ENCODE peak calls at places on chromosomes 3 and 15, in seven cellular contexts. D is fibroblast of lung, S is HL-60, U is PC-3, J is adrenal gland, A is uterus, F is astrocyte. G is an unnamed sample.
A peak's percentile ranks its signal among the peaks of the same experiment; 100 is the strongest.

GRCh38 chr3:59818033-59818936 is 768.5 kb upstream of the CFAP20DC start:
- DNase-seq in F (peak; percentile 98), U (peak; percentile 96), A (peak; percentile 73), J (peak; percentile 69), S (peak; percentile 23), D (peak; percentile 93), G (peak; percentile 30)

GRCh38 chr3:34837848-34838741 is 801.2 kb upstream of the ARPP21 start:
- DNase-seq in U (no peak), A (no peak), D (no peak), S (no peak), F (peak; percentile 6), J (no peak), G (no peak)

GRCh38 chr3:123884258-123884831 is at the start of gene MYLK:
- DNase-seq in A (peak; percentile 72), J (peak; percentile 85), S (peak; percentile 10), F (peak; percentile 96), U (peak; percentile 85), D (peak; percentile 93), G (peak; percentile 83)

GRCh38 chr3:99909714-99910508 is 92.2 kb downstream of the CMSS1 start:
- DNase-seq in U (peak; percentile 98), A (no peak), D (peak; percentile 61), S (no peak), J (no peak), F (peak; percentile 89), G (no peak)

GRCh38 chr3:185896565-185896964 is 41.2 kb downstream of the TRA2B start:
- DNase-seq in J (no peak), F (no peak), S (no peak), A (no peak), U (no peak), D (no peak), G (no peak)

GRCh38 chr3:67000006-67000405 is 1.9 kb downstream of the KBTBD8 start:
- DNase-seq in D (peak; percentile 37), A (no peak), F (peak; percentile 51), U (peak; percentile 20), S (peak; percentile 29), J (no peak), G (no peak)

GRCh38 chr3:178289544-178290160 is 246.6 kb upstream of the KCNMB2 start:
- DNase-seq in F (no peak), S (peak; percentile 2), A (peak; percentile 43), D (peak; percentile 92), U (no peak), J (no peak), G (no peak)

GRCh38 chr3:185950720-185951119 is 12.9 kb upstream of the TRA2B start:
- DNase-seq in F (no peak), S (no peak), A (no peak), D (no peak), J (no peak), U (peak; percentile 59), G (no peak)

GRCh38 chr15:87874896-87875661 is 381.5 kb downstream of the NTRK3 start:
- DNase-seq in U (no peak), S (no peak), J (no peak), A (no peak), F (peak; percentile 72), D (peak; percentile 35), G (peak; percentile 18)

GRCh38 chr15:62697636-62698035 is 344.9 kb upstream of the TPM1 start:
- DNase-seq in S (no peak), J (no peak), U (no peak), D (no peak), A (no peak), F (no peak), G (no peak)

GRCh38 chr15:58549013-58549779 is 117.4 kb downstream of the LIPC start:
- DNase-seq in A (no peak), S (no peak), U (no peak), F (no peak), J (no peak), D (peak; percentile 47), G (no peak)

GRCh38 chr15:68418611-68419161 is 13.3 kb downstream of the ITGA11 start:
- DNase-seq in A (peak; percentile 60), F (peak; percentile 73), J (no peak), U (no peak), S (no peak), D (peak; percentile 90), G (peak; percentile 9)

GRCh38 chr3:98734737-98735136 is 28.4 kb upstream of the ST3GAL6 start:
- DNase-seq in U (peak; percentile 15), F (peak; percentile 54), S (no peak), J (no peak), D (no peak), A (no peak), G (no peak)

GRCh38 chr3:36305929-36306520 is 74.3 kb upstream of the STAC start:
- DNase-seq in J (no peak), U (peak; percentile 74), D (no peak), A (no peak), F (peak; percentile 19), S (no peak), G (no peak)

GRCh38 chr15:29466292-29466691 is 196.7 kb upstream of the NSMCE3 start:
- DNase-seq in S (no peak), D (no peak), A (no peak), U (no peak), J (no peak), F (no peak), G (no peak)

GRCh38 chr3:125398952-125399351 is 23.8 kb upstream of the ZNF148 start:
- DNase-seq in A (no peak), D (no peak), U (peak; percentile 20), F (no peak), S (no peak), J (no peak), G (no peak)

GRCh38 chr15:85890620-85890980 is 95.9 kb upstream of the KLHL25 start:
- DNase-seq in S (no peak), J (no peak), A (no peak), D (no peak), U (no peak), F (no peak), G (no peak)

GRCh38 chr15:40894689-40895308 is 549 bp downstream of the VPS18 start:
- DNase-seq in U (peak; percentile 81), D (peak; percentile 68), A (peak; percentile 48), J (peak; percentile 81), S (peak; percentile 86), F (peak; percentile 69), G (peak; percentile 44)

GRCh38 chr3:25854635-25855034 is 64.7 kb downstream of the OXSM start:
- DNase-seq in D (peak; percentile 29), F (peak; percentile 76), A (no peak), J (no peak), U (peak; percentile 88), S (no peak), G (no peak)

GRCh38 chr15:71746719-71747118 is 63.6 kb upstream of the NR2E3 start:
- DNase-seq in D (no peak), A (no peak), F (no peak), U (peak; percentile 96), S (no peak), J (no peak), G (no peak)

GRCh38 chr3:48770187-48770502 is 53.1 kb upstream of the IP6K2 start:
- DNase-seq in D (no peak), S (no peak), F (no peak), A (no peak), J (no peak), U (no peak), G (no peak)

GRCh38 chr3:67109651-67110204 is 111.6 kb downstream of the KBTBD8 start:
- DNase-seq in A (no peak), U (peak; percentile 61), S (no peak), J (no peak), D (peak; percentile 85), F (peak; percentile 49), G (no peak)

GRCh38 chr15:101368086-101368780 is 73.2 kb upstream of the SNRPA1 start:
- DNase-seq in S (no peak), F (no peak), D (no peak), A (no peak), U (no peak), J (peak; percentile 39), G (no peak)

GRCh38 chr15:42737529-42738328 is 801 bp upstream of the CDAN1 start:
- DNase-seq in D (no peak), S (no peak), A (no peak), U (peak; percentile 79), F (no peak), J (no peak), G (no peak)

GRCh38 chr3:43259626-43260025 is 26.7 kb upstream of the SNRK start:
- DNase-seq in S (no peak), F (no peak), U (peak; percentile 62), A (no peak), J (no peak), D (no peak), G (no peak)

GRCh38 chr15:70593795-70594194 is 169.6 kb downstream of the UACA start:
- DNase-seq in U (no peak), S (no peak), J (no peak), A (no peak), F (no peak), D (no peak), G (no peak)
- H3K27ac ChIP-seq in U (no peak overlapping the region), S (no peak overlapping the region), J (no peak overlapping the region), A (no peak overlapping the region), F (no peak overlapping the region), D (no peak overlapping the region), G (no peak overlapping the region)

DNA sequence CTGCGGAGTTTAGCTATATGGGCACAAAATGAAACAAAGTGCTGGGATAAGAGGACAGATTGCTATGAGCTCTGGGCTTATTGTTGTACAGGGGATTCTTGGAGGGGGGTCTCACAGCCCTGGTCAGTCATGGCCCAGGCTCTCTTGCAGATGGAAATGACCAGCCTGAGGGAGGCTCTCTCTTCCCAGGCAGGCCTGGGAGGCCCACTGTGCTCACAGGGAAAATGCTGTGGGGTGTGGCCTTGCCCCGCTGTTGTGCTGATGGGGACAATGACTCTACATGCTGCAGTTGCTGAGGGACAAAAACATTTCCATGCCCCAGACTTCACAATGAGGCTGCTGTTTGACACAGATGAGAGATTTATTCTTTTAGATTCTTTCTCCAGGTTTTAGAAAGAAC is 202.2 kb downstream of the KLF13 start:
- DNase-seq in S (no peak), J (no peak), D (no peak), F (no peak), A (no peak), U (no peak), G (no peak)
- H3K4me3 ChIP-seq in S (no peak overlapping the region), J (no peak overlapping the region), D (no peak overlapping the region), F (no peak overlapping the region), A (no peak overlapping the region), U (no peak overlapping the region), G (no peak overlapping the region)

GRCh38 chr3:189853906-189854305 is 222.7 kb downstream of the TP63 start:
- DNase-seq in A (no peak), D (no peak), J (no peak), S (no peak), F (no peak), U (no peak), G (no peak)
- TF ChIP-seq CTCF in A (no peak), D (no peak), J (no peak), S (no peak), F (no peak), U (no peak), G (no peak)

GRCh38 chr3:20039082-20039764 is 1.0 kb upstream of the KAT2B start:
- DNase-seq in S (no peak), J (no peak), F (no peak), A (no peak), U (peak; percentile 20), D (no peak), G (no peak)

GRCh38 chr3:20037255-20037996 is 2.8 kb upstream of the KAT2B start:
- DNase-seq in S (no peak), J (no peak), A (no peak), F (no peak), D (no peak), U (peak; percentile 25), G (no peak)

GRCh38 chr3:20040476-20041196 is 390 bp downstream of the KAT2B start:
- DNase-seq in S (peak; percentile 86), U (peak; percentile 59), F (peak; percentile 63), D (peak; percentile 80), J (peak; percentile 73), A (peak; percentile 79), G (peak; percentile 81)

GRCh38 chr3:20039765-20040475 is at the start of gene KAT2B:
- DNase-seq in J (peak; percentile 80), S (peak; percentile 82), U (peak; percentile 74), F (peak; percentile 35), D (peak; percentile 59), A (peak; percentile 75), G (peak; percentile 86)

GRCh38 chr3:20038679-20039078 is 1.6 kb upstream of the KAT2B start:
- DNase-seq in F (no peak), U (no peak), J (no peak), D (no peak), S (no peak), A (no peak), G (no peak)
- H3K27ac ChIP-seq in F (no peak overlapping the region), U (no peak overlapping the region), J (no peak overlapping the region), D (no peak overlapping the region), S (peak overlapping the region; percentile 91), A (peak overlapping the region; percentile 96), G (peak overlapping the region; percentile 94)

G was measured in pancreas.